ENCODE peak calls at places on chromosomes 4 and X, in four cellular contexts. V is ovary, W is H54, L is GM12878. X is an unnamed sample.

GRCh38 chr4:61517144-61517543 is 317.0 kb downstream of the ADGRL3 start:
- DNase-seq in V (no peak), W (no peak), L (no peak), X (no peak)

GRCh38 chr4:6881908-6882307 is 27.7 kb upstream of the TBC1D14 start:
- DNase-seq in V (no peak), W (no peak), L (no peak), X (no peak)

GRCh38 chr4:33649015-33649414 is 2595.3 kb downstream of the ARAP2 start:
- DNase-seq in V (no peak), W (no peak), L (no peak), X (no peak)

GRCh38 chr4:4847011-4847410 is 12.5 kb upstream of the MSX1 start:
- DNase-seq in V (no peak), W (no peak), L (no peak), X (peak)

GRCh38 chrX:110415440-110416167 is 57.0 kb downstream of the RTL9 start:
- DNase-seq in V (no peak), W (no peak), L (no peak), X (no peak)

GRCh38 chr4:64518600-64518999 is 109.3 kb upstream of the TECRL start:
- DNase-seq in V (no peak), W (no peak), L (no peak), X (no peak)

GRCh38 chrX:30023451-30023850 is 191.9 kb upstream of the MAGEB2 start:
- DNase-seq in V (no peak), W (no peak), L (no peak), X (no peak)

GRCh38 chr4:2791518-2792395 is 1.1 kb upstream of the SH3BP2 start:
- DNase-seq in V (peak), W (no peak), L (no peak), X (peak)

GRCh38 chr4:120218981-120219380 is 152.3 kb upstream of the MAD2L1 start:
- DNase-seq in V (no peak), W (no peak), L (no peak), X (no peak)

GRCh38 chr4:185424905-185425599 is 712 bp downstream of the UFSP2 start:
- DNase-seq in V (no peak), W (peak), L (no peak), X (no peak)
- TF ChIP-seq POLR2A in V (no peak), W (no peak), L (no peak), X (no peak)

DNA sequence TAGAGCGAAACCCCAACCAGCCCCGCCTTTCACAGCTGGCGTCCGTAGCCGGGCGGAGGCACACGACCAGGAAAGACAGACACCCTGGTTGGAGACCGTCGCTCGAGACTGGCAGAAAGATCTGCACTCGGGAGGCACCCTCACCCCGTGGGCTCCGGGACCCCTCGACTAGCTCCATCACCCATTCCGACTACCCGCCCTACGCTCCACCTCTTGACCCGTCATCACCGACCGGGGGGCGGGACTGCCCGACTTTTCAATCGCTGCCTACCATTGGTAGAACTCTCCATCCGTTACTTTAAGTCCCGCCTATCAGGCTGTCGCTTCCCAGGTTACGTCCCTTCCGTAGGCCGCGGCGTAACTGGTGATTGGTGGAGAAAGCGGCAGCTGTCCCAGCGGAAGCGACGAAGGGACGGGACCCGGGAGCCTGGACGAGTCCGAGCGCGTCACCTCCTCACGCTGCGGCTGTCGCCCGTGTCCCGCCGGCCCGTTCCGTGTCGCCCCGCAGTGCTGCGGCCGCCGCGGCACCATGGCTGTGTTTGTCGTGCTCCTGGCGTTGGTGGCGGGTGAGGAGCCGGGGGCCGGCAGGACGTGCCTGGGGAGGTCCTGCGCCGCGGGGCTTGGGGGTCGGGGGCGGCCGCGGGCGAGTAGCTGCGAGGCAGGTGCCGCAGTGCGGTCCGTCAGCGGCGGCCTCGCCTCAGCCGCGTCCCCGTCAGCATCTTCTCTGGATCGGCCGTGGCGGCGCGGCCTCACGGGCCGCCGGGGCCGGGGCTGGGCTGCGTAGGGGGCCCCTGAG is at the start of gene ATP6AP2:
- DNase-seq in V (peak), W (peak), L (peak), X (peak)
- TF ChIP-seq POLR2A in V (peak), W (peak), L (peak), X (no peak)

DNA sequence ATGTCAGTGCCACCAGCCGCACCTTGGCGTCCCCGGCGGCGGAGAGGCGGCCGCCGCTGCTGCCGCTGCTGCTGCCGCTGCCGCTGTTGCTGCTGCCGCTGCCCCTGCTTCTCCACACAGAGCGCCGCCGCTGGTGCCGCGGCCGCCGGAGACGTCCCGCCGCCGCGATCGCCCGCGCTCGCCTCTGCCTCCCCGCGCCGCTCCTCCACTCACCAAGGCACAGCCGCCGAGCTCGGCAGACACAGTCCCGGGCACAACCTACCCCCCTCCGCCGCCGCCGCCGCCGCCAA is at the start of gene PPP3CA:
- DNase-seq in V (no peak), W (no peak), L (no peak), X (peak)
- TF ChIP-seq POLR2A in V (peak), W (peak), L (peak), X (no peak)

DNA sequence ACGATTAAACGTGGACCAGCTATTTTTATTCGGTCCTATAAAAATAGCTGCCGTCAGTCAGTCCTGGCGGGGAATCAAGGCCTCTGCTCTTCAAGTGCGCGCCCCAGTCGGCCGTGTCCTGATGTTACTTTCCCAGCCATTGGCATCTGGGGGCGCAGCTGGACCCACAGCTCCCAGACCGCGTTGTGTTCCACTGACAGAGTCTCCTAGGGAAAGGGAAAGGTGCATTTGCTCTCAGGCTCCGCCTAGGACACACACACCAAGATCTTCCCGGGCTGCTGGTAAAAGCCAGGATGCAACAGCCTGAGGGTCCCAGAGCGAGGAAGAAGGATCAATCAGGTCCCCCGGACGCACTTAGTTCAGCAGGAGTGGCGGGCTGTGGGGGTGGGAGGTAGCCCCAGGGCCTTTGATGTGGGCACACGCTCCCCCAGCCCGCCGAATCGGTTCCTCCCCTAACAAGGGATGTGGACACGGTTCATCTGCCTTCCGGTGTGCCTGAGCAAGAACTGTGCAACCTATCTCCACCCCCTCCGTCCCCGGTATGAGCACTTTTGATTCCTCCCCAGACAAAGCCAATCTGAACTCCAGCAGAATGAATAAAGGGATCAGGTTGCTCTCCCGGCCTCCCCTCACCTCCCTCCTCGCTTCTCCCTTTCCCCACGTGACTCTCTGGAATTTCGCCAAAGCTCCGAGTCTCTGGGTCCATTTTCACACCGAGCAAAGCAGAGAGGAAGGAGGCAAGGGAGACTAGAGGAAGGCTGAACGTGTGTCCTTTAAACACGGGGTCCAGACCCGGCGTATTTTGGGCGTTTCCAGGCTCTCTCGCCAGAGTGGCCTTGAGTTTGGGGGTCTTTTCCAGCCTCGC is 626 bp upstream of the FRAS1 start:
- DNase-seq in V (peak), W (no peak), L (no peak), X (peak)
- TF ChIP-seq POLR2A in V (no peak), W (no peak), L (no peak), X (no peak)

GRCh38 chrX:153766871-153767673 is 3.0 kb downstream of the PLXNB3 start:
- DNase-seq in V (no peak), W (no peak), L (no peak), X (no peak)

GRCh38 chrX:153764786-153765137 is 713 bp downstream of the PLXNB3 start:
- DNase-seq in V (no peak), W (no peak), L (no peak), X (no peak)

GRCh38 chrX:153765138-153766079 is 1.4 kb downstream of the PLXNB3 start:
- DNase-seq in V (no peak), W (no peak), L (no peak), X (no peak)

GRCh38 chrX:153767674-153768055 is 3.6 kb downstream of the PLXNB3 start:
- DNase-seq in V (no peak), W (no peak), L (no peak), X (no peak)

DNA sequence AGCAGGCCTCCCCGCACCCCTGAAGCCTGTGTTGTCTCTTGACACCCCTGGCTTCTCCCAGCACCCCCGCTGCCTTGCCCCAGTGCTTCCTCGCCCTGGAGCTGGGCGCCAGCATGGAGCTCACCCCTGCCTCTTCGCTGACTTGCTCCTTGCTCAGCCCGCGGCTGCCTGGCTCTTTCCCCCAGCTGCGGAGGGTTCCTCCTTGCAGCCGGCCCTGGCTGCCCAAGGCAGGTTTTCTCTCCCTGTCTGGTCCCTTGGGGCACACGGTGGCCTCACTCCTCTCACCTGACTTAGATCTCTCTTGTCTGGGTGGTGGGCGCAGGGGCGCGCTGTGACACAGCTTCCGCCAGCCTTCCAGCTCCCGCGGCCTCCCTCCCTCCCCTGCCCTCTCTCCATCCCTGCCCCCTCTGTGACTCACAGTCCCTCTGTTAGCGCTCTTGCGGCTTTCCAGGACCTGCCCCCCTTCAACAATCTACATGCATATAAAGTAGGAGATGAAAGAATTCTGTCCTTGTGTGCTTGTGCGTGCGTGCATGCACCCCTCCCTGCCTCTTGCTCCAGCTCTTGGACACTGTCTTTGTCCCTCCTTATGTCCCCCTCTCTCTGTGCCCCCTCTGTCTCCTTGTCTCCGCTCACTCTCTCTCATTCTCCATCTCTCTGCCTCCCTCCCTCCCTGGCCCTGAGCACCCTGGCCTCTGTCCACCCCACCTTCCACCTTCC is 2.2 kb downstream of the PLXNB3 start:
- DNase-seq in V (no peak), W (peak), L (no peak), X (no peak)
- TF ChIP-seq POLR2A in V (no peak), W (peak), L (no peak), X (no peak)

DNA sequence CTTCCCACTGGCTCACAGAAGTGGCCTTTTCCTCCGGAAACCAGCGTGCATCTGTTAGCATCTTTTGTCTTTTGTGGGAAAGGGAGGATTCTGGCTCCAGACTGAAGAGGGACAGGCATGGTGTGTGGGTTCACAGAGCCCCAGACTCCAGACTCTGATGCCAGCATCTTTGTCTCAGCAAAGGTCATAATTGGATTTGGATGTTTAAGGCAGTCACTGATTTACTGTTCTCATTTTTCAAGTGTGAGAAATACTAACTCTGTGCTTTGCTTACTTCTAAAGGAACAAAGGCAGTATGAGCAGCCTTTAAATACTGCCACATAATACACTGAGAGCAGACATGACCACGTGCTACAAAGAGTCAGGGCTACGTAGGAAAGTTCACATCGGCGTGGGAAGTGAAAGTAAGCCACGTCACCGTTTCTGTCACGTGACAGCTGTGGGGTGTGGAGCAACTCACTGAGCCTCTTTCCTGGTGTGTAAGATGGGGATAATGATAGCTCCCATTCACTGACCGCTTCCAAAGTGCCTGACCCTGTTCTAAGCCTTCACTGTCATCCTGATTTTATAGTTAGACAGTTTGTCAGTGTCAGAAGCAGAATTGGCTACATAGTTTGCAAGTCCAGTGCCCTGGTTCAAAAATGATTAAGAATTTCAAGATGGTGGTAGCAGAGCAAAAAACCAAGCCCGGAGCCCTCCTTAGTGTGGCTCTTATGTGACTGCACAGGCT is 24.8 kb upstream of the TMSB4X start:
- DNase-seq in V (peak), W (no peak), L (peak), X (peak)
- TF ChIP-seq POLR2A in V (no peak), W (no peak), L (peak), X (no peak)

GRCh38 chr4:10075158-10075863 is 41.3 kb downstream of the WDR1 start:
- DNase-seq in V (no peak), W (no peak), L (no peak), X (peak)

GRCh38 chr4:10074076-10074766 is 42.4 kb downstream of the WDR1 start:
- DNase-seq in V (no peak), W (no peak), L (no peak), X (no peak)

GRCh38 chr4:10074767-10075105 is 41.9 kb downstream of the WDR1 start:
- DNase-seq in V (no peak), W (peak), L (no peak), X (peak)

GRCh38 chr4:10069065-10069626 is 47.5 kb downstream of the WDR1 start:
- DNase-seq in V (no peak), W (no peak), L (no peak), X (no peak)

GRCh38 chr4:10072420-10073017 is 44.1 kb downstream of the WDR1 start:
- DNase-seq in V (no peak), W (no peak), L (no peak), X (no peak)
- TF ChIP-seq POLR2A in V (no peak), W (no peak), L (peak), X (no peak)

GRCh38 chrX:11759172-11759460 is 1.1 kb downstream of the MSL3 start:
- DNase-seq in V (no peak), W (no peak), L (no peak), X (no peak)

GRCh38 chrX:11757397-11757728 is 674 bp upstream of the MSL3 start:
- DNase-seq in V (no peak), W (no peak), L (no peak), X (no peak)

GRCh38 chrX:11758400-11759171 is 549 bp downstream of the MSL3 start:
- DNase-seq in V (peak), W (peak), L (no peak), X (peak)

GRCh38 chrX:11756354-11757318 is 1.4 kb upstream of the MSL3 start:
- DNase-seq in V (no peak), W (no peak), L (no peak), X (no peak)

GRCh38 chrX:11757729-11758399 is at the start of gene MSL3:
- DNase-seq in V (peak), W (peak), L (no peak), X (no peak)
- TF ChIP-seq POLR2A in V (no peak), W (peak), L (peak), X (no peak)

GRCh38 chr4:139177049-139177887 is at the start of gene ELF2:
- DNase-seq in V (peak), W (peak), L (no peak), X (peak)

GRCh38 chr4:139175647-139176298 is 1.2 kb downstream of the ELF2 start:
- DNase-seq in V (no peak), W (peak), L (no peak), X (no peak)

GRCh38 chr4:139177888-139178609 is 1.0 kb upstream of the ELF2 start:
- DNase-seq in V (peak), W (peak), L (peak), X (peak)

GRCh38 chr4:139171878-139172691 is 4.9 kb downstream of the ELF2 start:
- DNase-seq in V (no peak), W (no peak), L (no peak), X (no peak)

GRCh38 chr4:139176299-139177048 is 544 bp downstream of the ELF2 start:
- DNase-seq in V (peak), W (peak), L (no peak), X (peak)
- TF ChIP-seq POLR2A in V (peak), W (peak), L (peak), X (no peak)

GRCh38 chr4:87130482-87130881 is 89.9 kb downstream of the KLHL8 start:
- DNase-seq in V (no peak), W (no peak), L (no peak), X (no peak)

GRCh38 chr4:87132035-87132434 is 88.4 kb downstream of the KLHL8 start:
- DNase-seq in V (no peak), W (no peak), L (no peak), X (no peak)

GRCh38 chr4:87130985-87131753 is 89.2 kb downstream of the KLHL8 start:
- DNase-seq in V (no peak), W (no peak), L (no peak), X (no peak)

GRCh38 chr4:87134122-87134521 is 86.3 kb downstream of the KLHL8 start:
- DNase-seq in V (no peak), W (no peak), L (no peak), X (no peak)

DNA sequence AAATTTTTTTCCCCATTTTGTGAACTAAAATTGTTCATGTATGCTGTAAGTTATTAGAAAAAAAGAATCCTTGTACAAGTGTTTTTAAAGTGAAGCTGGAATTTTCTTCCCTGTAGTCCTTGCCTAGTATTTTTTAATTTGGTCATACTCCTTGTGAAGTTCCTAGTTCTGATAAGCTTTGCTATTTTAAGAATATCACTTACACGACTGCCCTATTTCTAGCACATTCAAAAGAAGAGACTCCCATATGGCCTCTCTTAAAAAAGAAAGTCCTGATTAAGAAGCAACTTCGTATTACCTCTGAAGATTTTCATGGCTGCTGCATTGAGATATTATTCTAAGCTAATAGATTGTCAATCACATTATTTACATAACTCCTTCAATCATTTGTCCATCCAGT is 87.2 kb downstream of the KLHL8 start:
- DNase-seq in V (no peak), W (no peak), L (no peak), X (no peak)
- TF ChIP-seq POLR2A in V (no peak), W (no peak), L (no peak), X (no peak)